ENCODE peak calls at places on chromosome 3, in ten cellular contexts. T is AG04450; V is ascending aorta; P is IMR-90; X is fibroblast of lung; H is SK-N-SH; M is heart right ventricle; S is CD4-positive, alpha-beta memory T cell; U is endothelial cell of umbilical vein; R is RWPE1. A is an unnamed sample.

GRCh38 chr3:191345334-191345733 is 15.0 kb upstream of the UTS2B start:
- DNase-seq in T (no peak), V (no peak), P (no peak), X (peak; percentile 55), H (no peak), M (no peak), S (no peak), U (no peak), R (no peak), A (no peak)

GRCh38 chr3:184565421-184566211 is 4.0 kb downstream of the EPHB3 start:
- DNase-seq in T (peak; percentile 76), V (no peak), P (peak; percentile 90), X (peak; percentile 94), H (peak; percentile 67), M (no peak), S (no peak), U (no peak), R (peak; percentile 90), A (peak; percentile 84)

GRCh38 chr3:184485906-184486305 is 75.7 kb upstream of the EPHB3 start:
- DNase-seq in T (no peak), V (no peak), P (no peak), X (no peak), H (no peak), M (no peak), S (no peak), U (no peak), R (no peak), A (no peak)

GRCh38 chr3:177792363-177793030 is 595.2 kb upstream of the TBL1XR1 start:
- DNase-seq in T (no peak), V (no peak), P (peak; percentile 44), X (peak; percentile 66), H (no peak), M (no peak), S (no peak), U (no peak), R (no peak), A (no peak)

GRCh38 chr3:129399895-129400357 is 28.5 kb downstream of the EFCAB12 start:
- DNase-seq in T (no peak), V (no peak), P (no peak), X (peak; percentile 25), H (no peak), M (no peak), S (no peak), U (no peak), R (peak; percentile 13), A (peak; percentile 28)

GRCh38 chr3:128001576-128001975 is 50.7 kb upstream of the SEC61A1 start:
- DNase-seq in T (no peak), V (no peak), P (no peak), X (no peak), H (no peak), M (no peak), S (no peak), U (no peak), R (no peak), A (no peak)

GRCh38 chr3:58082047-58082446 is 73.8 kb downstream of the FLNB start:
- DNase-seq in T (peak; percentile 53), V (no peak), P (peak; percentile 91), X (peak; percentile 89), H (no peak), M (no peak), S (no peak), U (peak; percentile 99), R (no peak), A (no peak)

GRCh38 chr3:197224034-197224444 is 74.4 kb downstream of the DLG1 start:
- DNase-seq in T (peak; percentile 30), V (no peak), P (peak; percentile 67), X (peak; percentile 57), H (peak; percentile 68), M (no peak), S (peak; percentile 18), U (peak; percentile 64), R (peak; percentile 49), A (no peak)

GRCh38 chr3:41199866-41200668 is 762 bp downstream of the CTNNB1 start:
- DNase-seq in T (no peak), V (no peak), P (no peak), X (peak; percentile 22), H (peak; percentile 85), M (no peak), S (peak; percentile 18), U (peak; percentile 54), R (peak; percentile 16), A (no peak)

GRCh38 chr3:41202075-41202833 is 2.9 kb downstream of the CTNNB1 start:
- DNase-seq in T (no peak), V (no peak), P (no peak), X (no peak), H (no peak), M (no peak), S (no peak), U (peak; percentile 47), R (no peak), A (no peak)

GRCh38 chr3:41198950-41199865 is at the start of gene CTNNB1:
- DNase-seq in T (peak; percentile 94), V (peak; percentile 74), P (peak; percentile 95), X (peak; percentile 98), H (peak; percentile 90), M (peak; percentile 93), S (peak; percentile 91), U (peak; percentile 91), R (peak; percentile 56), A (peak; percentile 94)

GRCh38 chr3:41198526-41198925 is 779 bp upstream of the CTNNB1 start:
- DNase-seq in T (no peak), V (no peak), P (no peak), X (peak; percentile 23), H (no peak), M (peak; percentile 28), S (no peak), U (peak; percentile 45), R (no peak), A (peak; percentile 67)

GRCh38 chr3:41200669-41201021 is 1.3 kb downstream of the CTNNB1 start:
- DNase-seq in T (no peak), V (no peak), P (peak; percentile 51), X (peak; percentile 80), H (no peak), M (no peak), S (peak; percentile 22), U (peak; percentile 57), R (peak; percentile 10), A (no peak)
- H3K27ac ChIP-seq in T (peak overlapping the region; percentile 41), V (peak overlapping the region; percentile 100), P (peak overlapping the region; percentile 30), X (peak overlapping the region; percentile 71), H (peak overlapping the region; percentile 62), M (peak overlapping the region; percentile 97), S (peak overlapping the region; percentile 96), U (peak overlapping the region; percentile 50), R (no peak overlapping the region), A (peak overlapping the region; percentile 97)

GRCh38 chr3:45640091-45640507 is 45.5 kb downstream of the LIMD1 start:
- DNase-seq in T (no peak), V (no peak), P (no peak), X (no peak), H (no peak), M (no peak), S (no peak), U (peak; percentile 28), R (no peak), A (no peak)

GRCh38 chr3:45635475-45636256 is 41.1 kb downstream of the LIMD1 start:
- DNase-seq in T (peak; percentile 52), V (no peak), P (peak; percentile 81), X (peak; percentile 82), H (no peak), M (no peak), S (no peak), U (no peak), R (peak; percentile 65), A (no peak)

GRCh38 chr3:45639044-45639392 is 44.5 kb downstream of the LIMD1 start:
- DNase-seq in T (no peak), V (no peak), P (no peak), X (no peak), H (no peak), M (no peak), S (no peak), U (no peak), R (no peak), A (no peak)

GRCh38 chr3:45640724-45641361 is 46.3 kb downstream of the LIMD1 start:
- DNase-seq in T (no peak), V (no peak), P (no peak), X (no peak), H (no peak), M (no peak), S (no peak), U (no peak), R (no peak), A (no peak)

GRCh38 chr3:45638299-45639043 is 43.9 kb downstream of the LIMD1 start:
- DNase-seq in T (no peak), V (no peak), P (no peak), X (peak; percentile 49), H (no peak), M (no peak), S (no peak), U (no peak), R (no peak), A (no peak)
- H3K27ac ChIP-seq in T (no peak overlapping the region), V (no peak overlapping the region), P (peak overlapping the region; percentile 29), X (peak overlapping the region; percentile 7), H (no peak overlapping the region), M (no peak overlapping the region), S (no peak overlapping the region), U (no peak overlapping the region), R (peak overlapping the region; percentile 47), A (peak overlapping the region; percentile 84)

DNA sequence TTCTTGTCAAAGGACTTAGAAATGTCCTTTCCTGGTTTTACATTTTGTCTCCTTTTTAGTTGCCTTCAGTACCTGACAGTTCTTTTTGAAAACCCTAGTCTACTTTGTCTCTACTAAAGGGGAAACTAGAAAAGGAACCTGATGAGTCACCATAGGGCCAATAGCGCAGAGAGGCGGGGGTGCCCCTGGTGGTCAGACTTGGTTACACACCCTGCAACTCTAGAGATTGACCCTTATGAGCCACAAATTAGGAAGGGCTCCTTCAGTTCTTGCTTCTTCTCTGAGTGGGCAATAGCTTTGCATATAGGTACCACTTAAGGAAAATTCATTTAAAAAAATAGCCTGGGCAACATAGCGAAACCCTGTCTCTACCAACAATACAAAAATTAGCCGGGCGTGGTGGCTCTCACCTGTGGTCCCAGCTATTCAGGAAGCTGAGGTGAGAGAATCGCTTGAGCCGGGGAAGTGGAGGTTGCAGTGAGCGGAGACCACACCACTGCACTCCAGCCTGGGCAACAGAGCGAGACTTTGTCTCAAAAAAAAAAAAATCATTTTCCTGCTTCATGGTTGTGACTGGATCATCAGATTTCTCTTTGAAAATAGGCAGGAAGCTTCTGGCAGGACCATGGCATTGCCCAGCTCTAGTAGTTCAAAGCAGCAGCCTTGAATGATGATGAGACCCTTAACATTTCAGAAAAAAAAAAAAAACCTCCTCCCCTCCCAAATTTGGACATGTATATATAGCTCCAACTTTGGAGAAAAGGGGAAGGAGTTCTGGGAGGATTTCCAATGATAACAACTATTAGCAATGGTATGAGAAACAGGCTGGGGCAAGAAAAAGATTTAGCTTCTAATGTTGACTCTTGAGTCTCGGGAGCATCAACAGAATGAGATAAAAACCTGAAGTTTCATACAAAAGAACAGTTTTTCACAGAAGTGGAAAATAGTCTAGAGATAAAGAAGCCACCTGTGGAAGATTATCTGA is 45.2 kb upstream of the RASA2 start:
- DNase-seq in T (peak; percentile 67), V (no peak), P (peak; percentile 90), X (peak; percentile 86), H (peak; percentile 69), M (peak; percentile 62), S (peak; percentile 71), U (peak; percentile 85), R (peak; percentile 90), A (peak; percentile 67)
- H3K27ac ChIP-seq in T (peak overlapping the region; percentile 83), V (peak overlapping the region; percentile 80), P (peak overlapping the region; percentile 97), X (peak overlapping the region; percentile 60), H (no peak overlapping the region), M (peak overlapping the region; percentile 86), S (peak overlapping the region; percentile 29), U (peak overlapping the region; percentile 2), R (peak overlapping the region; percentile 71), A (no peak overlapping the region)

DNA sequence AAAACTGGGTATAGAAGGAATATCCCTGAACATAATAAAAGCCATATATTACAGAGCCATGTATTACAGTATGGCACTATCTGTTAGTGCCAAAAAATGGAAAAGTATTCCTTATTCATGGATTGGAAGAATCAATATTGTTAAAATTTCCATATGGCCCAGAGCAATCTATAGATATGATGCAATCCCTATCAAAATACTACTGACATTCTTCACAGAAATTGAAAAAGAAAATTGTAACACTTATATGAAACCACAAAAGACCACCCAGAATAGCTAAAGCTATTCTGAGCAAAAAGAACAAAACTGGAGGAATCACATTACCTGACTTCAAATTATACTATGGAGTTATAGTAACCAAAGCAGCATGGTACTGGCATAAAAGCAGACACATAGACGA is 218.8 kb downstream of the PLCL2 start:
- DNase-seq in T (no peak), V (no peak), P (no peak), X (no peak), H (no peak), M (no peak), S (no peak), U (no peak), R (no peak), A (no peak)
- H3K27ac ChIP-seq in T (no peak overlapping the region), V (no peak overlapping the region), P (no peak overlapping the region), X (no peak overlapping the region), H (no peak overlapping the region), M (no peak overlapping the region), S (no peak overlapping the region), U (no peak overlapping the region), R (no peak overlapping the region), A (no peak overlapping the region)

A was measured in pancreas.